ENCODE peak calls at places on chromosomes 11 and 22, in eight cellular contexts. U is SK-N-SH, Z is fibroblast of lung, E is mammary epithelial cell, J is MM.1S, W is neural progenitor cell, M is DND-41, N is GM23338. C is an unnamed sample.

GRCh38 chr11:57502376-57502775 is 13.1 kb downstream of the SLC43A1 start:
- DNase-seq in M (no peak), W (no peak), J (no peak), U (no peak), Z (no peak), E (no peak), N (no peak), C (no peak)

GRCh38 chr11:102974552-102975280 is 19.2 kb upstream of the MMP13 start:
- DNase-seq in W (no peak), Z (peak; percentile 64), N (no peak), M (no peak), J (no peak), U (no peak), E (peak; percentile 88), C (no peak)

GRCh38 chr22:46070215-46070721 is 80.1 kb upstream of the PPARA start:
- DNase-seq in M (peak; percentile 60), J (peak; percentile 28), U (no peak), E (peak; percentile 76), W (peak; percentile 53), N (peak; percentile 69), Z (peak; percentile 72), C (peak; percentile 80)

GRCh38 chr22:30556388-30556787 is 9.8 kb upstream of the SEC14L6 start:
- DNase-seq in N (peak; percentile 41), J (no peak), E (no peak), U (peak; percentile 57), Z (no peak), M (no peak), W (peak; percentile 30), C (peak; percentile 49)

GRCh38 chr11:72814831-72815618 is 814 bp downstream of the ATG16L2 start:
- DNase-seq in N (peak; percentile 86), Z (peak; percentile 56), M (peak; percentile 76), E (peak; percentile 60), W (peak; percentile 88), J (peak; percentile 85), U (no peak), C (peak; percentile 91)

GRCh38 chr11:131609317-131609716 is 238.9 kb downstream of the NTM start:
- DNase-seq in E (peak; percentile 8), N (no peak), Z (peak; percentile 86), W (no peak), U (no peak), M (no peak), J (no peak), C (no peak)

GRCh38 chr11:123798079-123798478 is 8.1 kb downstream of the OR6M1 start:
- DNase-seq in N (no peak), M (no peak), W (no peak), J (no peak), Z (no peak), E (no peak), U (no peak), C (no peak)

GRCh38 chr22:22242488-22242887 is 2.1 kb upstream of the VPREB1 start:
- DNase-seq in U (no peak), E (no peak), Z (no peak), N (no peak), J (no peak), M (no peak), W (no peak), C (no peak)

GRCh38 chr11:129724866-129725265 is 90.8 kb upstream of the TMEM45B start:
- DNase-seq in J (no peak), U (no peak), N (no peak), W (no peak), M (no peak), Z (no peak), E (peak; percentile 44), C (no peak)

GRCh38 chr22:46737105-46737975 is 712 bp downstream of the CERK start:
- DNase-seq in U (no peak), E (no peak), N (peak; percentile 65), W (peak; percentile 72), Z (peak; percentile 38), J (peak; percentile 73), M (peak; percentile 65), C (peak; percentile 89)

GRCh38 chr11:61010466-61011238 is 39.2 kb downstream of the CD6 start:
- DNase-seq in M (no peak), E (no peak), W (peak; percentile 68), N (no peak), J (no peak), U (no peak), Z (no peak), C (no peak)

GRCh38 chr11:77003954-77004353 is 30.2 kb upstream of the B3GNT6 start:
- DNase-seq in Z (no peak), N (no peak), W (no peak), M (no peak), U (no peak), J (no peak), E (peak; percentile 65), C (no peak)

GRCh38 chr11:65416341-65417185 is 6.0 kb upstream of the NEAT1 start:
- DNase-seq in M (peak; percentile 90), N (peak; percentile 89), U (peak; percentile 95), W (peak; percentile 91), E (peak; percentile 68), J (peak; percentile 84), Z (peak; percentile 74), C (peak; percentile 95)

GRCh38 chr11:70076461-70076931 is 1.6 kb upstream of the ANO1 start:
- DNase-seq in U (no peak), W (no peak), M (no peak), E (no peak), J (no peak), Z (no peak), N (no peak), C (no peak)

DNA sequence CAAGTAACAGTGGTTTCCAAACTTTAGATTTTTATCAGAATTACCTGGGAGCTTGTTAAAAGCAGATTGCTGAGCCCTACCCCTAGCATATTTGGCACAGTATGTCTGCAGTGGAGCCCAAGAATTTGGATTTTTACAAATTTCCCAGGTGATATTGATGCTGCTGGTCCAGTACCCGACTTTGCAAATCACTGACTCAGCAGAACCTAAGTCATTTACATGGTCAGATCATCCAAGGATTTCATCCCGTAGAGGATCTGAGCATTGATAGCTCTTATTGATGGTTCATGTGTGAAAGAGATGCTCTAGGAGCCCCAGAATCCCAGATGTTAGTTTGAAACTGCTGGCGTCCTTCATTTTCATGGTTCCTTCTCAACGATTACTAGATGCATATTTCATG is 6.0 kb downstream of the C11orf97 start:
- DNase-seq in E (no peak), W (no peak), J (no peak), N (no peak), Z (no peak), M (no peak), U (no peak), C (no peak)
- H3K4me2 ChIP-seq in E (no peak overlapping the region), W (no peak overlapping the region), J (no peak overlapping the region), N (no peak overlapping the region), Z (no peak overlapping the region), M (no peak overlapping the region), U (no peak overlapping the region), C (no peak overlapping the region)

GRCh38 chr11:14417975-14418374 is 59.0 kb upstream of the RRAS2 start:
- DNase-seq in N (no peak), W (no peak), Z (peak; percentile 54), M (no peak), E (no peak), U (no peak), J (no peak), C (no peak)
- H2AFZ ChIP-seq in N (no peak overlapping the region), W (peak overlapping the region; percentile 73), Z (no peak overlapping the region), M (no peak overlapping the region), E (no peak overlapping the region), U (no peak overlapping the region), J (no peak overlapping the region), C (no peak overlapping the region)

GRCh38 chr11:75570559-75571139 is 8.6 kb downstream of the SERPINH1 start:
- DNase-seq in U (no peak), N (no peak), W (no peak), M (no peak), J (no peak), E (no peak), Z (no peak), C (no peak)
- H3K4me1 ChIP-seq in U (peaks cover 1% of the 10 kb centered on the region), N (peaks cover 4% of the 10 kb centered on the region), W (peaks cover 3% of the 10 kb centered on the region), M (peaks cover under 1% of the 10 kb centered on the region), J (no peaks in the 10 kb centered on the region), E (peaks cover 17% of the 10 kb centered on the region), Z (peaks cover 21% of the 10 kb centered on the region), C (no peaks in the 10 kb centered on the region)

DNA sequence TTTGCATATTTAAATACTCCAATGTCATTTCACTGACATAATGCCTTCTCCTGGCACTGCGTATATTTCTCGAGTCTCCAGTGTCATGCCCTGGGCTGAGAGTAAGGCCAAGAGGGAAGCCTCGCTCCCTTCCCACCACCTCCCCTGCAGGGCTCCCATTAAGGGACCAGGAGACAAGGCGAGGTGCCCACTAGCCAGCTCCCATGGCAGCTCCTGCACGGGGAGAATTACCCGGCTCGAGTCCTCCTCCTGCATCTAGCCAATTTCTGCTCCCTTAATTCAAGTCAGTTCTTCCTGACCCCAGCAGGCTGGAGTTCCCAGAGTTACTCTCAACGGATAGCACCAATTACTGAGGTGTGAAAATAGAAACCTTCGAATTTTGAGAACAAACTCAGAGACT is 31.9 kb downstream of the OPCML start:
- DNase-seq in M (no peak), N (no peak), Z (no peak), W (no peak), U (no peak), J (no peak), E (no peak), C (no peak)
- H3K4me2 ChIP-seq in M (no peak overlapping the region), N (no peak overlapping the region), Z (no peak overlapping the region), W (no peak overlapping the region), U (no peak overlapping the region), J (no peak overlapping the region), E (no peak overlapping the region), C (no peak overlapping the region)

DNA sequence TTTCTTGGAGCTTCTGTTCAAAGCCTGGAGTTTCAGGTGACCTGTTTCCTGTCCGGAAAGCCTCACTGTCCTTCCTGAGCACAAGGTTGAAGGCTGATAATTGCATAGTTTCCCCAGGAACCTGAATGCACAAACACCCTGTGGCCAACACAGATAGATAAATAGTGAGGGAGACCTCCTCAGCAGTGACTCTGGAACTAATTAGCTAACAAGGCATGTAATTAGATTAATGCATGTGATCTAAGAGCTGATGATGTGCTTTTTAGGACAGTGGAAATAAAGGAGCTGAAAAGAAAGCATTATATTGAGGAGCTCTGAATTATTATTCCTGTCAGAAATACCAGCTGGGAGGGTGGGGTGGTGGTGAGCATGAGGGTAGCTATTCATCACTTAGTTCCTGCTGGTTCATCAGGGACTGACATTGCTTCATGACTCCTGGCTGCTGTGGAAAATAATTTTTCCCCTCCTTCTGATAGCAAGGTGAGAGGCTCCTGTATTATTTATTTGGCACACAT is 101.1 kb downstream of the NELL1 start:
- DNase-seq in J (no peak), W (no peak), N (no peak), Z (no peak), E (no peak), M (no peak), U (peak; percentile 27), C (no peak)
- H2AFZ ChIP-seq in J (no peak overlapping the region), W (no peak overlapping the region), N (no peak overlapping the region), Z (no peak overlapping the region), E (no peak overlapping the region), M (no peak overlapping the region), U (no peak overlapping the region), C (no peak overlapping the region)

DNA sequence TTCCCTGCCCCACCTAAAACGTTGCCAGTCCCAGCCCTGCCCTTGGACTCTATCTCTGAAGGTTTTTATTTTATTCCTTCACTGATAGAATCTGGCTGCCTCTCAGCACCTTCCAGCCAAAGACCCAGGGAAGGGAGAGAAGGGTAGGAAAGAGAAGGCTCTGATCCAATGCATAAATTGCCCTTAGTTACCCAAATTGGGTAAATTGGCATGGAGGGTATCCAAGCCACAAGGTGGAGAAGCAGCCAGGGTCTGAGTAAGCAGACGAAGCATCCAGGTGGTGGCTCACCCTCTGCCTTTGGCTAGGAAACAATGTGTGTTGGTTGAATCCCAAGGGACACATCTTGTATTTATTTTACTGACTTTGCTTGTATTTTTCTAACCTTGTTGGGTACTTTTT is 89.0 kb downstream of the FEZ1 start:
- DNase-seq in U (no peak), W (no peak), E (peak; percentile 28), M (no peak), N (no peak), Z (no peak), J (no peak), C (peak; percentile 17)
- H3K4me1 ChIP-seq in U (peaks cover 3% of the 10 kb centered on the region), W (peaks cover 17% of the 10 kb centered on the region), E (peaks cover 32% of the 10 kb centered on the region), M (no peaks in the 10 kb centered on the region), N (peaks cover 9% of the 10 kb centered on the region), Z (peaks cover 12% of the 10 kb centered on the region), J (no peaks in the 10 kb centered on the region), C (peaks cover 62% of the 10 kb centered on the region)

GRCh38 chr11:45399166-45399565 is 113.0 kb upstream of the SYT13 start:
- DNase-seq in M (no peak), J (no peak), Z (no peak), N (no peak), E (no peak), U (no peak), W (no peak), C (no peak)
- H3K4me2 ChIP-seq in M (no peak overlapping the region), J (no peak overlapping the region), Z (no peak overlapping the region), N (no peak overlapping the region), E (no peak overlapping the region), U (no peak overlapping the region), W (no peak overlapping the region), C (no peak overlapping the region)

C was measured in Karpas-422.